ENCODE peak calls at places on chromosome 7, in four cellular contexts. One of them, this sample, is unnamed.

GRCh38 chr7:107563761-107564552 is at the start of the genes COG5 and DUS4L:
- DNase-seq in GM12878: peak; percentile 34
- DNase-seq in K562: peak; percentile 90
- DNase-seq in A549: peak; percentile 80
- DNase-seq in this sample: peak; percentile 61

GRCh38 chr7:16754869-16755317 is 1.3 kb downstream of the TSPAN13 start:
- DNase-seq in GM12878: no peak
- DNase-seq in K562: no peak
- DNase-seq in A549: no peak
- DNase-seq in this sample: no peak

GRCh38 chr7:155792315-155792960 is 19.8 kb downstream of the SHH start:
- DNase-seq in GM12878: no peak
- DNase-seq in K562: no peak
- DNase-seq in A549: no peak
- DNase-seq in this sample: no peak

GRCh38 chr7:117195361-117195760 is 127.5 kb downstream of the WNT2 start:
- DNase-seq in GM12878: no peak
- DNase-seq in K562: no peak
- DNase-seq in A549: no peak
- DNase-seq in this sample: no peak

GRCh38 chr7:116455499-116455898 is 44.0 kb upstream of the CAV2 start:
- DNase-seq in GM12878: no peak
- DNase-seq in K562: no peak
- DNase-seq in A549: no peak
- DNase-seq in this sample: no peak

GRCh38 chr7:150357771-150358427 is 10.7 kb upstream of the REPIN1 start:
- DNase-seq in GM12878: no peak
- DNase-seq in K562: peak; percentile 61
- DNase-seq in A549: no peak
- DNase-seq in this sample: no peak

GRCh38 chr7:154503962-154504550 is 451.9 kb downstream of the DPP6 start:
- DNase-seq in GM12878: no peak
- DNase-seq in K562: peak; percentile 57
- DNase-seq in A549: peak; percentile 41
- DNase-seq in this sample: peak; percentile 19

GRCh38 chr7:141550694-141551079 is 523 bp upstream of the AGK start:
- DNase-seq in GM12878: no peak
- DNase-seq in K562: peak; percentile 32
- DNase-seq in A549: peak; percentile 7
- DNase-seq in this sample: no peak

GRCh38 chr7:35519971-35520809 is 174.7 kb downstream of the HERPUD2 start:
- DNase-seq in GM12878: peak; percentile 4
- DNase-seq in K562: peak; percentile 75
- DNase-seq in A549: peak; percentile 71
- DNase-seq in this sample: peak; percentile 45

GRCh38 chr7:139733751-139734150 is 44.0 kb downstream of the HIPK2 start:
- DNase-seq in GM12878: no peak
- DNase-seq in K562: no peak
- DNase-seq in A549: no peak
- DNase-seq in this sample: no peak

GRCh38 chr7:101688183-101688831 is 59.2 kb upstream of the MYL10 start:
- DNase-seq in GM12878: no peak
- DNase-seq in K562: peak; percentile 95
- DNase-seq in A549: peak; percentile 75
- DNase-seq in this sample: peak; percentile 44

GRCh38 chr7:123437447-123437995 is 96.9 kb downstream of the IQUB start:
- DNase-seq in GM12878: no peak
- DNase-seq in K562: no peak
- DNase-seq in A549: no peak
- DNase-seq in this sample: no peak

GRCh38 chr7:94605031-94605430 is 50.9 kb downstream of the SGCE start:
- DNase-seq in GM12878: no peak
- DNase-seq in K562: no peak
- DNase-seq in A549: no peak
- DNase-seq in this sample: no peak

GRCh38 chr7:101555921-101556275 is 73.2 kb downstream of the MYL10 start:
- DNase-seq in GM12878: no peak
- DNase-seq in K562: no peak
- DNase-seq in A549: no peak
- DNase-seq in this sample: no peak

GRCh38 chr7:32893225-32893560 is 1.6 kb upstream of the KBTBD2 start:
- DNase-seq in GM12878: no peak
- DNase-seq in K562: no peak
- DNase-seq in A549: no peak
- DNase-seq in this sample: no peak

GRCh38 chr7:18257711-18258110 is 230.1 kb upstream of the PRPS1L1 start:
- DNase-seq in GM12878: no peak
- DNase-seq in K562: no peak
- DNase-seq in A549: no peak
- DNase-seq in this sample: no peak

GRCh38 chr7:106693659-106694353 is 32.8 kb upstream of the CCDC71L start:
- DNase-seq in GM12878: no peak
- DNase-seq in K562: no peak
- DNase-seq in A549: no peak
- DNase-seq in this sample: no peak

GRCh38 chr7:107725138-107725740 is 18.7 kb upstream of the CBLL1 start:
- DNase-seq in GM12878: peak; percentile 12
- DNase-seq in K562: peak; percentile 63
- DNase-seq in A549: peak; percentile 60
- DNase-seq in this sample: peak; percentile 52

GRCh38 chr7:2118630-2119190 is 114.0 kb downstream of the MAD1L1 start:
- DNase-seq in GM12878: no peak
- DNase-seq in K562: no peak
- DNase-seq in A549: no peak
- DNase-seq in this sample: no peak

GRCh38 chr7:69827140-69827919 is 229.1 kb downstream of the AUTS2 start:
- DNase-seq in GM12878: no peak
- DNase-seq in K562: no peak
- DNase-seq in A549: no peak
- DNase-seq in this sample: no peak

GRCh38 chr7:28919510-28919909 is 38.6 kb downstream of the TRIL start:
- DNase-seq in GM12878: no peak
- DNase-seq in K562: no peak
- DNase-seq in A549: no peak
- DNase-seq in this sample: no peak

GRCh38 chr7:28920424-28920823 is 37.7 kb downstream of the TRIL start:
- DNase-seq in GM12878: no peak
- DNase-seq in K562: no peak
- DNase-seq in A549: no peak
- DNase-seq in this sample: no peak

GRCh38 chr7:28921822-28922221 is 36.3 kb downstream of the TRIL start:
- DNase-seq in GM12878: no peak
- DNase-seq in K562: peak; percentile 57
- DNase-seq in A549: peak; percentile 61
- DNase-seq in this sample: peak; percentile 69

GRCh38 chr7:28926871-28927597 is 31.1 kb downstream of the TRIL start:
- DNase-seq in GM12878: peak; percentile 16
- DNase-seq in K562: peak; percentile 42
- DNase-seq in A549: peak; percentile 81
- DNase-seq in this sample: peak; percentile 78

DNA sequence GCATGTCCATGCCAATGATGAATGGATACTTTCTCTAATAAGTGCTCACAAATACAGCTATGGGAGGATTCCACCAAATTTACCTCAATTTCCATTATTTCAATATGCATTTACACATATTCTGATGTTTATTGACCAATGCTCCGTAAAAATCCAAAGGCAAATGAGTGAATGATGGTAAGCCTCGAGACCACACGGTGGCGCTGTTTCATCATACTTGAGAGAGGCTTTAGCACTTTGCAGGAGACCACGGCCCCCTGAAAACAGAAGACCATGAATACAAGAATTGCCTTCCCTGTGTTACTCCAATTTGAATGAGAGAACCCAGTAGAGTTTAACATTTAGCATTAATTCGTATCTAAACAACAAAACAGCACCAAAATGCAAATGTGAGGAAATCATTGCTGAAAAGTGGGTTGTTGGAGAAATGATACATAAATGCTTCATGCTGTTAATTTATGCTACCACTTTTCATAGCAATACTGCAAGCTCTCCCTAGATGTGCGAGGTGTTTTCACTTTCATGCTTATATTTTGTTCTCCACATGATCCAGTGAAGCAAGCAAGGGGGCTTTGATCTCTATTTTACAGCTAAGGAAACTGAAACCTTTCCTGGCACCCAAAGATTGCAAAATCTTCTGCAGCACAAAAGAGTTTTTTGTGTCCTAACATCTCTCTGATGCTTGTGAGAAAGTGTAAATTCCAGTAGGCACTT is 35.4 kb downstream of the TRIL start:
- DNase-seq in GM12878: no peak
- DNase-seq in K562: peak; percentile 62
- DNase-seq in A549: peak; percentile 73
- DNase-seq in this sample: peak; percentile 82
- TF ChIP-seq MAX in GM12878: no peak
- TF ChIP-seq MAX in K562: no peak
- TF ChIP-seq MAX in A549: no peak
- TF ChIP-seq MAX in this sample: no peak

GRCh38 chr7:129776397-129776792 is 164.9 kb downstream of the NRF1 start:
- DNase-seq in GM12878: no peak
- DNase-seq in K562: no peak
- DNase-seq in A549: no peak
- DNase-seq in this sample: no peak

GRCh38 chr7:129774359-129774758 is 162.8 kb downstream of the NRF1 start:
- DNase-seq in GM12878: no peak
- DNase-seq in K562: no peak
- DNase-seq in A549: no peak
- DNase-seq in this sample: no peak

GRCh38 chr7:129773871-129774270 is 162.4 kb downstream of the NRF1 start:
- DNase-seq in GM12878: no peak
- DNase-seq in K562: no peak
- DNase-seq in A549: no peak
- DNase-seq in this sample: no peak

GRCh38 chr7:129775695-129776396 is 164.3 kb downstream of the NRF1 start:
- DNase-seq in GM12878: no peak
- DNase-seq in K562: no peak
- DNase-seq in A549: no peak
- DNase-seq in this sample: no peak

DNA sequence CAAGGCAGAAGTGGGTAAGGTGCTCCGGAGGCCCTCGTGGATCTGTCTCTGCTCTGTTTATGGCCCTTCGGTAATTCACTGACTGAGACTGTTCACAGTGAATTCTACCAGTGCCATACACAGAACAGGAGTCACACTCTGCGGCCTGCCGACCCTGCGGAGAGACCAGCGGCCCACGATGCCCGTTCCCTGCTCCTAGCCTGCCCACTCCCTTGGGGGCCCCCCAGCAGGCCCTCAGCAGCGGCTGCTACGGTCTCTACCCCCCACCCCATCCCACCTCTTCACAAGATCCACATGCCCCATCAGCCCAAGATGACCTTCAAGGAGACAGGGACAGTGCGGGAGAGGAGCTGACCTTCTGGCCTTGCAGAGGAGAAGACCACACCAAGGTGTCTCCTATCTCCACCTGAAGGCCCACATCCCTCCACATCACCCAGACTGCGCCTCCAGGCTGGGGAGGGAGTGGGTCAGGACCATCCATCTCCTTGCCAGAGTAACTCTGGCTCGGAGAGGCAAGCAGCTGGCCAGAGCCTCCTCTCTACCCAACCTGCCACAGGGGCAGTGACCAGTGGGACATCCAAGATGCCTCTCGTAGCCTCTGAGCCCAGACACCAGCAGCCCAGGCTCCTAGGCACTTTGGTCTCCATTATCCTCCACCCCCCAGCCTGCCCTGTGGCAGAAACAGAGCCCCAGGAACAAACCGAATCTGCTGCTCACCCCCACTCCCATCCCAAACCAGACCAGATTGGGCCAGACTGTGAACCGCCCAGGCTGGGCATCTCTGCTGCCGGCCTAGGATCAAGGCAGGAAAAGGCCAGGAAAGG is 163.6 kb downstream of the NRF1 start:
- DNase-seq in GM12878: no peak
- DNase-seq in K562: no peak
- DNase-seq in A549: no peak
- DNase-seq in this sample: no peak
- H3K4me1 ChIP-seq in GM12878: no peaks in the 10 kb centered on the region
- H3K4me1 ChIP-seq in K562: peaks cover 86% of the 10 kb centered on the region
- H3K4me1 ChIP-seq in A549: peaks cover 16% of the 10 kb centered on the region
- H3K4me1 ChIP-seq in this sample: no peaks in the 10 kb centered on the region

GRCh38 chr7:47478017-47478344 is 103.9 kb downstream of the TNS3 start:
- DNase-seq in GM12878: no peak
- DNase-seq in K562: no peak
- DNase-seq in A549: no peak
- DNase-seq in this sample: no peak
- TF ChIP-seq JUNB in GM12878: no peak
- TF ChIP-seq JUNB in K562: no peak
- TF ChIP-seq JUNB in A549: no peak
- TF ChIP-seq JUNB in this sample: no peak

GRCh38 chr7:34207810-34208209 is 302.5 kb downstream of the BMPER start:
- DNase-seq in GM12878: no peak
- DNase-seq in K562: no peak
- DNase-seq in A549: no peak
- DNase-seq in this sample: no peak
- TF ChIP-seq MAX in GM12878: no peak
- TF ChIP-seq MAX in K562: no peak
- TF ChIP-seq MAX in A549: no peak
- TF ChIP-seq MAX in this sample: no peak

GRCh38 chr7:25314729-25315267 is 86.5 kb upstream of the NPVF start:
- DNase-seq in GM12878: no peak
- DNase-seq in K562: no peak
- DNase-seq in A549: no peak
- DNase-seq in this sample: no peak

GRCh38 chr7:25319707-25320106 is 91.4 kb upstream of the NPVF start:
- DNase-seq in GM12878: peak; percentile 11
- DNase-seq in K562: no peak
- DNase-seq in A549: no peak
- DNase-seq in this sample: no peak

GRCh38 chr7:25314094-25314708 is 85.9 kb upstream of the NPVF start:
- DNase-seq in GM12878: no peak
- DNase-seq in K562: no peak
- DNase-seq in A549: no peak
- DNase-seq in this sample: no peak

GRCh38 chr7:25318077-25318476 is 89.8 kb upstream of the NPVF start:
- DNase-seq in GM12878: no peak
- DNase-seq in K562: no peak
- DNase-seq in A549: no peak
- DNase-seq in this sample: no peak

DNA sequence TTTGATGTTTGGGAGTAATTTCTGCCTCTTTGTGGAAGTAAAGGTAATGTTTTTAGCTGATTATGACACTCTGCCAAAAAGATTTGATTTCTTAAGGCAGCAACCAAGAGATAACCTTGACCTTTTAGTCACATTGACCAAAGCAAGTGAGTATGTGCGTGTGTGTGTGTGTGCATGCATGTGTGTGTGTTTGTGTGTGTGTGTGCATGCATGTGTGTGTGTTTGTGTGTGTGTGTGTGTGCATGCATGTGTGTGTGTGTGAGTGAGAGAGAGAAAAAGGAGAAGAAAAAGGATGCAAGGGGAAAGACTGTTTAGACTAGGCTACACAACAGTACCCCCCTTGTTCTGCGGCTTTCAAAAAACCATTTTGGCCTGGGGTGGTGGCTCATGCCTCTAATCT is 88.1 kb upstream of the NPVF start:
- DNase-seq in GM12878: no peak
- DNase-seq in K562: no peak
- DNase-seq in A549: no peak
- DNase-seq in this sample: no peak
- H3K4me1 ChIP-seq in GM12878: no peaks in the 10 kb centered on the region
- H3K4me1 ChIP-seq in K562: no peaks in the 10 kb centered on the region
- H3K4me1 ChIP-seq in A549: no peaks in the 10 kb centered on the region
- H3K4me1 ChIP-seq in this sample: no peaks in the 10 kb centered on the region

This sample was measured in HepG2.